ENCODE peak calls at places on chromosomes 5 and 9, in nine cellular contexts. P, T, W, A, R, I, L, M and U are unnamed samples.

GRCh38 chr5:96926275-96926674 is 9.6 kb upstream of the LNPEP start:
- DNase-seq in I (no peak), W (no peak), P (no peak), M (no peak), R (no peak), A (no peak), L (no peak), T (no peak), U (no peak)

GRCh38 chr9:137029058-137029922 is 1.3 kb upstream of the ABCA2 start:
- DNase-seq in L (peak), P (peak), R (peak), A (peak), T (peak), I (peak), M (peak), W (peak), U (no peak)

GRCh38 chr5:86878250-86878649 is 260.5 kb downstream of the COX7C start:
- DNase-seq in M (no peak), R (no peak), T (no peak), A (no peak), P (no peak), L (no peak), W (no peak), I (no peak), U (no peak)

GRCh38 chr9:114247491-114247890 is 75.4 kb upstream of the ORM1 start:
- DNase-seq in W (no peak), T (no peak), P (no peak), L (no peak), R (no peak), M (no peak), I (no peak), A (no peak), U (no peak)

GRCh38 chr9:7983361-7983974 is 183.9 kb upstream of the DMAC1 start:
- DNase-seq in M (no peak), P (no peak), A (no peak), L (no peak), W (no peak), I (no peak), R (no peak), T (no peak), U (no peak)

GRCh38 chr5:16544607-16545374 is 72.0 kb downstream of the RETREG1 start:
- DNase-seq in P (no peak), A (peak), I (no peak), M (no peak), W (no peak), R (no peak), T (no peak), L (no peak), U (no peak)

GRCh38 chr5:103414598-103414997 is 148.0 kb downstream of the NUDT12 start:
- DNase-seq in I (no peak), W (no peak), T (no peak), L (no peak), A (no peak), M (no peak), P (no peak), R (no peak), U (no peak)

GRCh38 chr9:92325991-92326500 is 293 bp downstream of the CENPP start:
- DNase-seq in M (no peak), A (peak), W (no peak), R (no peak), P (peak), I (no peak), T (no peak), L (no peak), U (no peak)

GRCh38 chr9:85942913-85943729 is 2.2 kb downstream of the NAA35 start:
- DNase-seq in I (no peak), R (no peak), A (no peak), P (no peak), L (no peak), T (no peak), M (no peak), W (no peak), U (no peak)

GRCh38 chr9:35756743-35757526 is 2.9 kb upstream of the MSMP start:
- DNase-seq in I (peak), A (no peak), L (peak), P (peak), M (peak), T (peak), R (peak), W (no peak), U (no peak)

GRCh38 chr5:129857124-129857523 is 47.1 kb upstream of the CHSY3 start:
- DNase-seq in L (no peak), M (no peak), R (no peak), A (no peak), I (no peak), T (no peak), P (no peak), W (no peak), U (no peak)

GRCh38 chr5:135221696-135222095 is 177.3 kb downstream of the MACROH2A1 start:
- DNase-seq in L (no peak), W (no peak), M (peak), T (no peak), P (no peak), A (no peak), R (no peak), I (no peak), U (no peak)

GRCh38 chr5:37703841-37704241 is 136.0 kb downstream of the GDNF start:
- DNase-seq in I (no peak), L (no peak), A (peak), W (no peak), R (no peak), M (no peak), T (no peak), P (no peak), U (no peak)

GRCh38 chr5:110371011-110371724 is 355.3 kb downstream of the TMEM232 start:
- DNase-seq in A (no peak), P (no peak), L (no peak), I (no peak), T (no peak), M (no peak), R (no peak), W (no peak), U (no peak)

GRCh38 chr9:134174073-134174449 is 9.7 kb upstream of the RNU6ATAC start:
- DNase-seq in A (no peak), M (no peak), R (peak), L (no peak), T (no peak), W (no peak), P (peak), I (no peak), U (no peak)

GRCh38 chr9:128835246-128836210 is 5.9 kb upstream of the SPOUT1 start:
- DNase-seq in M (no peak), W (no peak), R (no peak), T (no peak), A (no peak), I (no peak), P (peak), L (no peak), U (no peak)

GRCh38 chr5:160231789-160232342 is 2.6 kb downstream of the FABP6 start:
- DNase-seq in I (no peak), W (no peak), P (no peak), A (peak), T (no peak), R (no peak), L (no peak), M (no peak), U (no peak)

GRCh38 chr5:147168578-147169327 is 66.1 kb upstream of the STK32A start:
- DNase-seq in T (no peak), W (no peak), M (no peak), R (no peak), P (no peak), L (no peak), A (peak), I (no peak), U (peak)

GRCh38 chr9:93064392-93065124 is 6.1 kb downstream of the SUSD3 start:
- DNase-seq in M (peak), W (no peak), A (no peak), L (no peak), I (peak), P (peak), T (no peak), R (peak), U (no peak)

GRCh38 chr5:166768536-166768935 is 1522.9 kb upstream of the WWC1 start:
- DNase-seq in A (no peak), L (no peak), T (no peak), P (no peak), W (no peak), M (no peak), R (no peak), I (no peak), U (no peak)

GRCh38 chr5:32512916-32513315 is 68.4 kb upstream of the ZFR start:
- DNase-seq in T (no peak), R (no peak), P (no peak), A (no peak), M (no peak), W (peak), I (no peak), L (no peak), U (no peak)

GRCh38 chr5:102663771-102664530 is 91.2 kb upstream of the PAM start:
- DNase-seq in A (no peak), M (no peak), R (no peak), P (no peak), W (peak), T (no peak), I (no peak), L (no peak), U (no peak)

GRCh38 chr9:106857811-106858470 is 5.0 kb upstream of the ZNF462 start:
- DNase-seq in A (no peak), M (no peak), W (no peak), T (no peak), R (no peak), L (no peak), I (no peak), P (no peak), U (no peak)

GRCh38 chr5:111752426-111752965 is 4.5 kb downstream of the NREP start:
- DNase-seq in P (no peak), M (no peak), W (no peak), T (no peak), R (no peak), A (no peak), L (no peak), I (no peak), U (no peak)

GRCh38 chr5:179373101-179373934 is 28.1 kb upstream of the ADAMTS2 start:
- DNase-seq in R (no peak), T (no peak), I (no peak), A (no peak), W (no peak), M (no peak), L (no peak), P (peak), U (no peak)

GRCh38 chr5:15693036-15693728 is 193.2 kb downstream of the FBXL7 start:
- DNase-seq in M (no peak), A (peak), L (no peak), P (no peak), T (no peak), R (no peak), W (no peak), I (no peak), U (no peak)

GRCh38 chr9:131407717-131408195 is 13.9 kb downstream of the PRRC2B start:
- DNase-seq in R (no peak), A (no peak), L (no peak), I (peak), P (no peak), T (no peak), M (peak), W (no peak), U (no peak)

GRCh38 chr5:14595189-14595588 is 13.6 kb downstream of the OTULINL start:
- DNase-seq in P (no peak), L (no peak), T (no peak), W (no peak), M (no peak), R (no peak), I (no peak), A (no peak), U (no peak)

GRCh38 chr5:143244000-143244736 is 159.3 kb downstream of the NR3C1 start:
- DNase-seq in M (peak), W (peak), L (no peak), A (peak), I (peak), R (no peak), P (peak), T (peak), U (peak)

GRCh38 chr5:10854526-10855277 is 93.7 kb upstream of the DAP start:
- DNase-seq in A (no peak), M (no peak), I (no peak), T (no peak), R (no peak), L (no peak), W (no peak), P (no peak), U (no peak)

GRCh38 chr5:138029944-138030343 is 2.9 kb downstream of the FAM13B start:
- DNase-seq in I (no peak), T (no peak), A (no peak), M (no peak), W (no peak), L (no peak), P (no peak), R (no peak), U (no peak)

GRCh38 chr5:138032028-138032571 is 779 bp downstream of the FAM13B start:
- DNase-seq in P (peak), I (peak), L (peak), T (no peak), W (peak), R (no peak), A (peak), M (peak), U (no peak)

GRCh38 chr5:138033275-138033808 is 463 bp upstream of the FAM13B start:
- DNase-seq in W (no peak), I (no peak), A (no peak), R (no peak), P (no peak), M (no peak), L (no peak), T (no peak), U (no peak)

GRCh38 chr5:138033916-138034315 is 1.0 kb upstream of the FAM13B start:
- DNase-seq in R (no peak), M (no peak), T (no peak), I (no peak), W (peak), A (peak), P (no peak), L (no peak), U (no peak)

GRCh38 chr5:138032572-138033274 is at the start of gene FAM13B:
- DNase-seq in R (peak), I (peak), L (peak), P (peak), A (peak), T (peak), W (peak), M (peak), U (no peak)
- TF ChIP-seq CTCF in R (no peak), I (peak), L (no peak), P (no peak), A (no peak), T (no peak), W (no peak), M (no peak), U (no peak)

GRCh38 chr5:131413605-131414559 is 150.0 kb downstream of the CDC42SE2 start:
- DNase-seq in T (no peak), W (no peak), M (no peak), A (no peak), L (no peak), R (no peak), P (no peak), I (no peak), U (no peak)
- TF ChIP-seq CTCF in T (no peak), W (no peak), M (no peak), A (no peak), L (no peak), R (no peak), P (no peak), I (no peak), U (no peak)

GRCh38 chr5:77993141-77993540 is 217.0 kb upstream of the TBCA start:
- DNase-seq in W (no peak), R (no peak), M (no peak), I (no peak), L (no peak), A (no peak), P (no peak), T (no peak), U (no peak)

GRCh38 chr5:77987988-77988387 is 211.8 kb upstream of the TBCA start:
- DNase-seq in A (no peak), W (no peak), L (no peak), M (no peak), I (no peak), P (no peak), T (no peak), R (no peak), U (no peak)

GRCh38 chr5:77993799-77994318 is 217.7 kb upstream of the TBCA start:
- DNase-seq in R (no peak), P (no peak), L (peak), A (no peak), T (no peak), I (no peak), M (no peak), W (no peak), U (no peak)

GRCh38 chr5:77990020-77990419 is 213.9 kb upstream of the TBCA start:
- DNase-seq in A (no peak), T (no peak), R (no peak), W (no peak), I (no peak), P (no peak), M (no peak), L (no peak), U (no peak)

DNA sequence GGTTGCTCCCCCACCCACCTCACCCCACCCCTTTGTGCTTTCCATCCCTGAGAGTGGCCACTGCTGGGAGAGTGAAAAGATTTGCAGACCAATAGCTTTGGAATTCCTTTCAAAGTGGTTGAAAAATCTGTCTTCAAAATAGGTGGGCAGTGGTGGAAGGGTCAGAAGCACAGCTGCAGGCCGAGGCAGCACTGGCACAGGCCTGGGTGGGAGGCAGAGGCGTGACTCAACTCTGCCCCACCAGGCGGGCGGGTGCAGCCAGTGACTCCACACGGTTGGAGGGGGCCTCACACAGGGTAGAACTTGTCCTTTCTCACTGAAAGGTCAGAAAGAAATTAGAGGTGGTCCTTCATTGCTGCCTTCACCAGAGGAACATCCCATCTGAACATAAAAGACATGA is 214.9 kb upstream of the TBCA start:
- DNase-seq in I (no peak), A (no peak), P (peak), L (no peak), R (no peak), M (no peak), W (no peak), T (no peak), U (no peak)
- TF ChIP-seq CTCF in I (no peak), A (no peak), P (no peak), L (no peak), R (no peak), M (no peak), W (no peak), T (no peak), U (no peak)

DNA sequence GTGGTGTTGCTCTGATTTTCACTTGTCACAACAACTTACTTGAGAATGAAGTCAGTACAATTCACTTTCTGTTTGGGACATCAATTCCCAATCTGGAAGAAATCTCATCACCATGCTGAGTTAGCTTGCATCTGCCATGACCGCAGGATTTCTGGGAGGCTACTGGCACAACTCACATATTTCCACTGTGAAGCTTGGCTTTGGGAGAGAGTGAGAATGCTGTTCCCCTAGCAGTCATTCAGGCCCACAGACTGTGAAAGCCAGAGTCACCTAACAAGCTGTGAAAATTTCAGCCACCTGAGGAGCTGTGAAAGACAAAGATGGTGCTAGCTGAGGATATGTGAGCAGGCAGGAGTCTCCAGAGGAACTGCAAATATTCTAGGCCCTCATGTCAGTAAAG is 365.2 kb upstream of the TUSC1 start:
- DNase-seq in P (no peak), I (no peak), A (no peak), R (no peak), W (no peak), L (no peak), T (no peak), M (no peak), U (no peak)
- TF ChIP-seq CTCF in P (no peak), I (no peak), A (no peak), R (no peak), W (no peak), L (no peak), T (no peak), M (no peak), U (no peak)